ENCODE peak calls at places on chromosomes 6 and 20, in six cellular contexts. B is CD8-positive, alpha-beta T cell; F is fibroblast of mammary gland; P is AG04450; Q is fibroblast of lung; Y is GM10248. T is an unnamed sample.

GRCh38 chr6:168247456-168248147 is 72.0 kb downstream of the DACT2 start:
- DNase-seq in B (no peak), F (no peak), P (no peak), Q (no peak), Y (no peak), T (no peak)

GRCh38 chr6:1382331-1382882 is 7.0 kb upstream of the FOXF2 start:
- DNase-seq in B (no peak), F (no peak), P (no peak), Q (peak; percentile 84), Y (no peak), T (no peak)

GRCh38 chr6:74879234-74879633 is 326.6 kb downstream of the COL12A1 start:
- DNase-seq in B (no peak), F (peak; percentile 92), P (peak; percentile 63), Q (peak; percentile 95), Y (no peak), T (peak; percentile 81)

GRCh38 chr6:35042041-35042440 is 99.1 kb downstream of the TCP11 start:
- DNase-seq in B (no peak), F (no peak), P (no peak), Q (no peak), Y (no peak), T (no peak)

GRCh38 chr20:21715193-21715881 is 9.9 kb downstream of the PAX1 start:
- DNase-seq in B (no peak), F (no peak), P (no peak), Q (no peak), Y (no peak), T (no peak)

GRCh38 chr6:113674075-113674474 is 183.1 kb upstream of the MARCKS start:
- DNase-seq in B (no peak), F (no peak), P (no peak), Q (no peak), Y (no peak), T (no peak)

GRCh38 chr20:43776691-43777090 is 49.9 kb upstream of the GTSF1L start:
- DNase-seq in B (no peak), F (no peak), P (no peak), Q (no peak), Y (no peak), T (no peak)

GRCh38 chr6:111211411-111212030 is 124.2 kb downstream of the SLC16A10 start:
- DNase-seq in B (no peak), F (no peak), P (no peak), Q (no peak), Y (no peak), T (no peak)

GRCh38 chr20:39429716-39430115 is 467.6 kb downstream of the DHX35 start:
- DNase-seq in B (no peak), F (peak; percentile 19), P (no peak), Q (no peak), Y (no peak), T (no peak)

DNA sequence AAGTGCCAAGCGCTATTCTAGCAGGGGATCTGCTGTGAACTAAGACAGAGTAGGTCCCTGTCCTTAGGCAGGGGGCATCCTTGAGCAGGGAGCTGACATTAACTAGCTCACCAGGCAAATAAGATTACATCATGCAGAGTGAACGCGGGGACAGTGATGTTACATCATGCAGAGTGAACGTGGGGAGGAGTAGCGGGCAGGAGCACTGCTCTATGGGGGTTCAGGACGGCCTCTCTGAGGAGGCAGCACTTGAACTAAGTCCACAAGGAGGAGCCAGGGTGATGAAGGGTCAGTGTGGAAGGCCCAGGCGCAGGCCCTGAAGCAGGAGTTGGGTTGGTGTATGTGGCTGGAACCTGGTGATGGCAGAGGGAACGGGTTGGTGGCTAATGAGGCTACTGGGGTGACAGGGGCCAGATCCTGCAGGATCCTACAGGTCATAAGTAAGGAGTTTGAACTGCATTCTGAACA is 38.7 kb downstream of the KAT14 start:
- DNase-seq in B (no peak), F (no peak), P (no peak), Q (peak; percentile 2), Y (no peak), T (no peak)
- TF ChIP-seq CTCF in B (no peak), F (no peak), P (no peak), Q (no peak), Y (no peak), T (no peak)

GRCh38 chr6:12890171-12890790 is 173.7 kb downstream of the PHACTR1 start:
- DNase-seq in B (no peak), F (peak; percentile 3), P (no peak), Q (no peak), Y (no peak), T (no peak)
- TF ChIP-seq CTCF in B (peak; percentile 14), F (peak; percentile 56), P (peak; percentile 51), Q (peak; percentile 39), Y (peak; percentile 14), T (peak; percentile 66)

DNA sequence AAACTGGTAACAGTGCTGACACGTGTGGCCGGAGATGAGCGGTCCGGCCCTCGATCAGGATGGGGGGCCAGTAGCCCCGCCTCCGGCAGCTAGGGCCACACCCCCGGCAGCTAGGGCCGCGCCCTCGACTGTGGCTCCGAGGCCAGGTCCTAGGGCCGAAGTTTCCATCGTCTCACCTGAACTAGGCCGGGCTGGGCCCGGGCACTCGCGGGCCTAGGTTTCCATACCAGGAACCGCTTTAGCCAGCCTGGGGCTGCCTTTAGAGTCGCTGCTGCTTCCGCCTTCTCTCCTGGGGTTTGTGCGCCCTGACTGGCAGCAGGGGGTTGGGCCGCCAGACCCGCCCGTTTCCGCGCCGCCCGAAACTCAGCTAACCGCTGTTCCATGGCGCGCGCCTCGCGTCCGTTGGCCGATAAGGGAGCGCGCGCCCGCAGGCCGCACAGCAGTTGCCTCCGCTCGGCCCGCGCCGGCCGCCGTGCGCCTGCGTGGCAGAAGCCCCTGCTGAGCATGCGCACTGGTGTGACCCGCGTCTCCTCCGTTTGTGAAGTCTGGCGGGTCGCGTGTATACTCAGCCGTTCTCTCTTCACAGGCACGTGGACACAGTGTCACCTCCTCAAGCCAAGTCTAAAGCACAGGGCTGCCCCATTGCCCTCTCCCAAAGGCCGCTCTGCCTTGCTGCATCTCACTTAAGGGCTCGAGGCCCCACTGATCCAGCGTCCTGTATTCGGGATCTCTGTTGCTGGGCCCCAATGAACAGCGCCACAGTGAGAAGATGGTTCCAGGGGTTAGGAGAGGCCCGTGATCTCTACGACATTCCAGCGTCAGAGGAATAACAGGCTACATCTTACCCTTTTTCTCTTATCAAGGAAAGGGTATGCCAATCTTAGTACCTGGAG is at the start of gene SAYSD1:
- DNase-seq in B (peak; percentile 96), F (peak; percentile 84), P (peak; percentile 69), Q (peak; percentile 92), Y (peak; percentile 93), T (peak; percentile 90)
- TF ChIP-seq CTCF in B (no peak), F (no peak), P (no peak), Q (no peak), Y (no peak), T (no peak)

GRCh38 chr6:158026054-158026900 is 44.6 kb downstream of the SYNJ2 start:
- DNase-seq in B (peak; percentile 83), F (peak; percentile 99), P (peak; percentile 92), Q (peak; percentile 97), Y (peak; percentile 80), T (peak; percentile 99)
- TF ChIP-seq CTCF in B (peak; percentile 75), F (peak; percentile 49), P (peak; percentile 68), Q (peak; percentile 54), Y (peak; percentile 65), T (peak; percentile 64)